ENCODE peak calls at places on chromosomes 7 and 10, in six cellular contexts. One of them, this sample, is unnamed.

GRCh38 chr10:114297136-114297705 is 58.2 kb downstream of the VWA2 start:
- DNase-seq in kidney: peak
- DNase-seq in body of pancreas: no peak
- DNase-seq in effector memory CD4-positive, alpha-beta T cell: no peak
- DNase-seq in tibial nerve: no peak
- DNase-seq in IMR-90: no peak
- DNase-seq in this sample: no peak

GRCh38 chr7:99447943-99448342 is 9.2 kb downstream of the CPSF4 start:
- DNase-seq in kidney: no peak
- DNase-seq in body of pancreas: peak
- DNase-seq in effector memory CD4-positive, alpha-beta T cell: no peak
- DNase-seq in tibial nerve: no peak
- DNase-seq in IMR-90: no peak
- DNase-seq in this sample: no peak

GRCh38 chr7:9181356-9181755 is 747.9 kb downstream of the NXPH1 start:
- DNase-seq in kidney: no peak
- DNase-seq in body of pancreas: no peak
- DNase-seq in effector memory CD4-positive, alpha-beta T cell: no peak
- DNase-seq in tibial nerve: no peak
- DNase-seq in IMR-90: no peak
- DNase-seq in this sample: no peak

GRCh38 chr7:100215895-100216294 is 3.9 kb upstream of the PVRIG start:
- DNase-seq in kidney: peak
- DNase-seq in body of pancreas: no peak
- DNase-seq in effector memory CD4-positive, alpha-beta T cell: no peak
- DNase-seq in tibial nerve: peak
- DNase-seq in IMR-90: peak
- DNase-seq in this sample: no peak

GRCh38 chr7:3942778-3943177 is 641.7 kb downstream of the SDK1 start:
- DNase-seq in kidney: peak
- DNase-seq in body of pancreas: no peak
- DNase-seq in effector memory CD4-positive, alpha-beta T cell: no peak
- DNase-seq in tibial nerve: no peak
- DNase-seq in IMR-90: no peak
- DNase-seq in this sample: peak

GRCh38 chr7:49695971-49696370 is 77.5 kb upstream of the VWC2 start:
- DNase-seq in kidney: no peak
- DNase-seq in body of pancreas: no peak
- DNase-seq in effector memory CD4-positive, alpha-beta T cell: no peak
- DNase-seq in tibial nerve: no peak
- DNase-seq in IMR-90: no peak
- DNase-seq in this sample: no peak

GRCh38 chr10:93146336-93146735 is 72.6 kb downstream of the CYP26A1 start:
- DNase-seq in kidney: no peak
- DNase-seq in body of pancreas: no peak
- DNase-seq in effector memory CD4-positive, alpha-beta T cell: no peak
- DNase-seq in tibial nerve: no peak
- DNase-seq in IMR-90: no peak
- DNase-seq in this sample: no peak

GRCh38 chr7:150874401-150875198 is 22.3 kb downstream of the AOC1 start:
- DNase-seq in kidney: no peak
- DNase-seq in body of pancreas: no peak
- DNase-seq in effector memory CD4-positive, alpha-beta T cell: no peak
- DNase-seq in tibial nerve: no peak
- DNase-seq in IMR-90: no peak
- DNase-seq in this sample: no peak

GRCh38 chr7:120775703-120776265 is 82.2 kb downstream of the TSPAN12 start:
- DNase-seq in kidney: no peak
- DNase-seq in body of pancreas: no peak
- DNase-seq in effector memory CD4-positive, alpha-beta T cell: no peak
- DNase-seq in tibial nerve: no peak
- DNase-seq in IMR-90: no peak
- DNase-seq in this sample: no peak

GRCh38 chr7:118858651-118859149 is 634.2 kb downstream of the ANKRD7 start:
- DNase-seq in kidney: peak
- DNase-seq in body of pancreas: peak
- DNase-seq in effector memory CD4-positive, alpha-beta T cell: no peak
- DNase-seq in tibial nerve: no peak
- DNase-seq in IMR-90: no peak
- DNase-seq in this sample: no peak

GRCh38 chr7:81632418-81632817 is 137.4 kb downstream of the HGF start:
- DNase-seq in kidney: no peak
- DNase-seq in body of pancreas: no peak
- DNase-seq in effector memory CD4-positive, alpha-beta T cell: no peak
- DNase-seq in tibial nerve: no peak
- DNase-seq in IMR-90: peak
- DNase-seq in this sample: no peak

GRCh38 chr10:44926771-44927751 is 15.9 kb downstream of the TMEM72 start:
- DNase-seq in kidney: no peak
- DNase-seq in body of pancreas: peak
- DNase-seq in effector memory CD4-positive, alpha-beta T cell: no peak
- DNase-seq in tibial nerve: peak
- DNase-seq in IMR-90: peak
- DNase-seq in this sample: no peak

GRCh38 chr10:11689945-11690736 is 52.0 kb upstream of the ECHDC3 start:
- DNase-seq in kidney: no peak
- DNase-seq in body of pancreas: peak
- DNase-seq in effector memory CD4-positive, alpha-beta T cell: no peak
- DNase-seq in tibial nerve: no peak
- DNase-seq in IMR-90: no peak
- DNase-seq in this sample: no peak

GRCh38 chr7:127347567-127348246 is 44.8 kb downstream of the ZNF800 start:
- DNase-seq in kidney: peak
- DNase-seq in body of pancreas: peak
- DNase-seq in effector memory CD4-positive, alpha-beta T cell: peak
- DNase-seq in tibial nerve: no peak
- DNase-seq in IMR-90: peak
- DNase-seq in this sample: no peak

GRCh38 chr7:30760514-30761213 is 8.7 kb downstream of the INMT start:
- DNase-seq in kidney: no peak
- DNase-seq in body of pancreas: no peak
- DNase-seq in effector memory CD4-positive, alpha-beta T cell: no peak
- DNase-seq in tibial nerve: no peak
- DNase-seq in IMR-90: no peak
- DNase-seq in this sample: no peak

GRCh38 chr7:30755384-30756154 is 3.6 kb downstream of the INMT start:
- DNase-seq in kidney: peak
- DNase-seq in body of pancreas: peak
- DNase-seq in effector memory CD4-positive, alpha-beta T cell: no peak
- DNase-seq in tibial nerve: no peak
- DNase-seq in IMR-90: peak
- DNase-seq in this sample: no peak

GRCh38 chr7:30754315-30754877 is 2.5 kb downstream of the INMT start:
- DNase-seq in kidney: no peak
- DNase-seq in body of pancreas: no peak
- DNase-seq in effector memory CD4-positive, alpha-beta T cell: no peak
- DNase-seq in tibial nerve: no peak
- DNase-seq in IMR-90: no peak
- DNase-seq in this sample: no peak

GRCh38 chr7:30761214-30762156 is 9.6 kb downstream of the INMT start:
- DNase-seq in kidney: no peak
- DNase-seq in body of pancreas: no peak
- DNase-seq in effector memory CD4-positive, alpha-beta T cell: no peak
- DNase-seq in tibial nerve: no peak
- DNase-seq in IMR-90: no peak
- DNase-seq in this sample: no peak

GRCh38 chr7:30757343-30757695 is 5.4 kb downstream of the INMT start:
- DNase-seq in kidney: no peak
- DNase-seq in body of pancreas: no peak
- DNase-seq in effector memory CD4-positive, alpha-beta T cell: no peak
- DNase-seq in tibial nerve: no peak
- DNase-seq in IMR-90: no peak
- DNase-seq in this sample: no peak
- H3K4me3 ChIP-seq in kidney: no peak
- H3K4me3 ChIP-seq in body of pancreas: no peak
- H3K4me3 ChIP-seq in effector memory CD4-positive, alpha-beta T cell: no peak
- H3K4me3 ChIP-seq in tibial nerve: no peak
- H3K4me3 ChIP-seq in IMR-90: no peak
- H3K4me3 ChIP-seq in this sample: no peak

DNA sequence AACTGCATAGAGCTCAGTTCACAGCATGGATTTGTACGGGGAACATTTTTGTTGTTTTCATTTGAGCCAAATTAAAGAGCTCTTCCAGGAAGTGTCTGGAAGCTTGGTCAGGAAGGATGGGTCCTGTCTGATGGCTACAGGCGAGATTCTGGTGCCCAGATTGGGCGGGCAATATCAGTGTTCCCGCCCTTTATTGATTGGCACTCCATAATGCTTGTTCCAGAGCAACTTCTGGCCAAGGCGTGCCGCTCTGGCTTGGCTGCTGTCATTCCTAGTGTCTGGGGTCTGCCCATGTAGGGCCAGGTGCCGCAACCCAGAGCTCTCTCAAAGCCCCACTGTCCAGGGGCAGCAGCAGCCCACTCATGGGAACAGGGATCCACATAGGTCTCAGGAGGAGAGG is 45.9 kb downstream of the RAMP3 start:
- DNase-seq in kidney: no peak
- DNase-seq in body of pancreas: no peak
- DNase-seq in effector memory CD4-positive, alpha-beta T cell: no peak
- DNase-seq in tibial nerve: no peak
- DNase-seq in IMR-90: no peak
- DNase-seq in this sample: no peak
- H3K27ac ChIP-seq in kidney: peak
- H3K27ac ChIP-seq in body of pancreas: no peak
- H3K27ac ChIP-seq in effector memory CD4-positive, alpha-beta T cell: no peak
- H3K27ac ChIP-seq in tibial nerve: peak
- H3K27ac ChIP-seq in IMR-90: no peak
- H3K27ac ChIP-seq in this sample: no peak

DNA sequence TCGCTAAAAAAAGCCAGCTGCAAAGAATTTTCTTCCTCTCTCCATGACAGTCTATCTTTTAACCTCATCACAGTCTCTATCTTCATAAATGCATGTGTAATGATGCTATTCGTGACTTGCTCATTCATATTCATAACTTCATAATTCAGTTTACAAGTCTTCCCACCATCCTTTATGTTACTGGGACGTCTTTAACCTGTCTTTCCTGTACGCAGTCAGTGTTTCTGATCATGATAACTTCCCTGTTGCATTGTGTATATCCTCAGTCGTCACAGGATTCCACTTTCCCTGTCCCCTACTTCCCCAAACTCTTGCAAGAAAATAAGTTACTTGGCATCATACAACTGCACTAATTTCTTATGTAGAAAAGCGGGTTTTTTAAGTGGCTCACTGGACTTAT is 165.6 kb upstream of the ASAH2 start:
- DNase-seq in kidney: no peak
- DNase-seq in body of pancreas: no peak
- DNase-seq in effector memory CD4-positive, alpha-beta T cell: no peak
- DNase-seq in tibial nerve: no peak
- DNase-seq in IMR-90: no peak
- DNase-seq in this sample: no peak
- H3K4me3 ChIP-seq in kidney: peak
- H3K4me3 ChIP-seq in body of pancreas: no peak
- H3K4me3 ChIP-seq in effector memory CD4-positive, alpha-beta T cell: no peak
- H3K4me3 ChIP-seq in tibial nerve: peak
- H3K4me3 ChIP-seq in IMR-90: no peak
- H3K4me3 ChIP-seq in this sample: no peak

DNA sequence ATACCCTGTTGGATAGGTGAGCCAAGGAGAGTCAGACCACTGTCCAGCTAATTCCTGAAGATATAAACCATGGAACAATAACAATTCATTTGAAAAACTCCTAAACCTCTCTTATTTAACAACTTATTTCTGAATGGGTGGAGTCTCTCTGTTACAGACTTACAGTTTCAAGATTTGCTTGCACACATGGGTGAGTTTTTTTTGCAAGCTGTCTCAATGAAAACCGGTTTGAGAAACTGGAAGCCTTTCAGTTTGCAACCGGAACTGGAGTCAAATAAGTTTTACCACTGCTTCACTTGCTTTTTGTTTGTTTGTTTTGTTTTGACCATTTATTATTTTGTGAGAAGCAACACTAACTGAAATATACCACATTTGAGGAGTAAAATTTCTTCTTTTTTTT is 243.8 kb downstream of the MTERF1 start:
- DNase-seq in kidney: no peak
- DNase-seq in body of pancreas: no peak
- DNase-seq in effector memory CD4-positive, alpha-beta T cell: no peak
- DNase-seq in tibial nerve: no peak
- DNase-seq in IMR-90: no peak
- DNase-seq in this sample: no peak
- H3K27ac ChIP-seq in kidney: no peak
- H3K27ac ChIP-seq in body of pancreas: no peak
- H3K27ac ChIP-seq in effector memory CD4-positive, alpha-beta T cell: no peak
- H3K27ac ChIP-seq in tibial nerve: no peak
- H3K27ac ChIP-seq in IMR-90: no peak
- H3K27ac ChIP-seq in this sample: no peak

GRCh38 chr10:121352456-121352855 is 245.8 kb downstream of the FGFR2 start:
- DNase-seq in kidney: no peak
- DNase-seq in body of pancreas: no peak
- DNase-seq in effector memory CD4-positive, alpha-beta T cell: no peak
- DNase-seq in tibial nerve: no peak
- DNase-seq in IMR-90: no peak
- DNase-seq in this sample: no peak

GRCh38 chr10:121362026-121362425 is 236.2 kb downstream of the FGFR2 start:
- DNase-seq in kidney: no peak
- DNase-seq in body of pancreas: peak
- DNase-seq in effector memory CD4-positive, alpha-beta T cell: no peak
- DNase-seq in tibial nerve: no peak
- DNase-seq in IMR-90: no peak
- DNase-seq in this sample: no peak

GRCh38 chr10:121355161-121355560 is 243.1 kb downstream of the FGFR2 start:
- DNase-seq in kidney: no peak
- DNase-seq in body of pancreas: no peak
- DNase-seq in effector memory CD4-positive, alpha-beta T cell: no peak
- DNase-seq in tibial nerve: no peak
- DNase-seq in IMR-90: no peak
- DNase-seq in this sample: peak

GRCh38 chr10:121356187-121356586 is 242.1 kb downstream of the FGFR2 start:
- DNase-seq in kidney: no peak
- DNase-seq in body of pancreas: no peak
- DNase-seq in effector memory CD4-positive, alpha-beta T cell: no peak
- DNase-seq in tibial nerve: no peak
- DNase-seq in IMR-90: no peak
- DNase-seq in this sample: no peak

DNA sequence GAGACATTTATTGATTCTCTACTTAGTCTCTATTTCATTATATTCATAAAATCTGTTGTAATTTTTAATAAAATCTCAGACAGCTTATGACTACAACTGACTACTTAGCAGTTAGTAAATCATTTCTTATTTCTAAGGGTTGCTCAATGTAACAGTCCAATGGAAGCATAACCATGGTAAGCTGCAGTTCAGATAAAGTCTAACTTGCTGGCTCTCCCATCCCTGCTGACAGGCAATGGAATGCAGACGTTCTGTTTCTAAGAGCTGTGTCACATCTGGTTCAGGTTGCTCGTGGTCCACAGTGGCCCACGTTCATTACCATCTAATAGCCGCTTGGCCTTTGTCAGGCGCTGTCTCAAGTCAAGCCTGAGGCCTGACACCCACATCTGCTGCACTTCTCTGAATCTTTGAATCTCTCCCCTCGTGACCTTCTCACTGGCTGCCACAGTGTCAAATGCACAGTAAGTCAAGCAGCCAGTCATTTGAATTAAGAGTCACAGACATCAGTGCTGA is 240.9 kb downstream of the FGFR2 start:
- DNase-seq in kidney: no peak
- DNase-seq in body of pancreas: no peak
- DNase-seq in effector memory CD4-positive, alpha-beta T cell: no peak
- DNase-seq in tibial nerve: no peak
- DNase-seq in IMR-90: no peak
- DNase-seq in this sample: no peak
- H3K4me3 ChIP-seq in kidney: no peak
- H3K4me3 ChIP-seq in body of pancreas: no peak
- H3K4me3 ChIP-seq in effector memory CD4-positive, alpha-beta T cell: no peak
- H3K4me3 ChIP-seq in tibial nerve: no peak
- H3K4me3 ChIP-seq in IMR-90: no peak
- H3K4me3 ChIP-seq in this sample: no peak

This sample was measured in SJCRH30.